ENCODE peak calls at places on chromosomes 2 and 18, in six cellular contexts. T is Calu3, R is MCF 10A, H is left lung, L is BJ, Z is heart left ventricle. V is an unnamed sample.

GRCh38 chr2:201235865-201236811 is 24.2 kb upstream of the CASP8 start:
- DNase-seq in Z (peak), T (peak), L (no peak), R (peak), H (peak), V (peak)

GRCh38 chr18:79872423-79872822 is 74.7 kb downstream of the KCNG2 start:
- DNase-seq in T (no peak), Z (no peak), H (no peak), L (no peak), R (no peak), V (no peak)

GRCh38 chr2:235216901-235217300 is 265.1 kb downstream of the SH3BP4 start:
- DNase-seq in Z (no peak), L (no peak), T (no peak), H (no peak), R (no peak), V (no peak)

GRCh38 chr2:174546519-174547506 is 50.8 kb downstream of the WIPF1 start:
- DNase-seq in L (no peak), H (no peak), R (peak), Z (no peak), T (peak), V (no peak)

GRCh38 chr2:30402441-30403182 is 44.4 kb upstream of the LCLAT1 start:
- DNase-seq in R (no peak), L (no peak), Z (no peak), T (no peak), H (no peak), V (no peak)

GRCh38 chr2:160358051-160358450 is 135.6 kb downstream of the RBMS1 start:
- DNase-seq in H (no peak), L (peak), R (peak), Z (no peak), T (no peak), V (no peak)

GRCh38 chr2:123953848-123954247 is 71.2 kb upstream of the CNTNAP5 start:
- DNase-seq in R (peak), L (no peak), H (no peak), Z (no peak), T (no peak), V (no peak)

GRCh38 chr18:69400976-69401474 is 337 bp downstream of the DOK6 start:
- DNase-seq in R (no peak), L (no peak), Z (peak), H (no peak), T (no peak), V (no peak)

GRCh38 chr2:181203916-181204315 is 223.5 kb downstream of the UBE2E3 start:
- DNase-seq in R (no peak), H (no peak), T (no peak), L (no peak), Z (no peak), V (no peak)

GRCh38 chr2:62856228-62857040 is 150.9 kb downstream of the EHBP1 start:
- DNase-seq in T (no peak), H (no peak), R (no peak), L (no peak), Z (no peak), V (no peak)

GRCh38 chr2:42567806-42568429 is 514 bp upstream of the MTA3 start:
- DNase-seq in R (no peak), Z (peak), L (no peak), T (peak), H (peak), V (no peak)

GRCh38 chr18:46528037-46528436 is 129.0 kb downstream of the LOXHD1 start:
- DNase-seq in H (no peak), T (no peak), R (no peak), Z (no peak), L (no peak), V (no peak)

GRCh38 chr2:120347387-120348010 is 1.6 kb downstream of the INHBB start:
- DNase-seq in T (no peak), R (no peak), Z (no peak), L (no peak), H (no peak), V (no peak)

GRCh38 chr18:10329116-10329515 is 125.3 kb upstream of the APCDD1 start:
- DNase-seq in T (no peak), R (no peak), Z (no peak), L (no peak), H (no peak), V (no peak)

GRCh38 chr2:27990030-27990590 is 99.6 kb downstream of the BABAM2 start:
- DNase-seq in R (no peak), H (no peak), Z (no peak), L (no peak), T (no peak), V (no peak)

GRCh38 chr18:24065942-24066341 is 51.4 kb downstream of the TTC39C start:
- DNase-seq in L (no peak), T (no peak), Z (no peak), H (no peak), R (no peak), V (no peak)

GRCh38 chr2:180573951-180574350 is 406.5 kb upstream of the UBE2E3 start:
- DNase-seq in T (peak), L (peak), Z (no peak), R (peak), H (no peak), V (no peak)

GRCh38 chr18:77055429-77056310 is 76.9 kb downstream of the MBP start:
- DNase-seq in R (no peak), L (no peak), Z (peak), H (peak), T (no peak), V (no peak)

GRCh38 chr2:157936464-157936863 is 60.3 kb upstream of the ACVR1 start:
- DNase-seq in T (no peak), H (no peak), R (peak), Z (no peak), L (no peak), V (no peak)

GRCh38 chr2:62014102-62014501 is 108.6 kb downstream of the COMMD1 start:
- DNase-seq in R (no peak), H (peak), L (peak), Z (peak), T (no peak), V (peak)

GRCh38 chr18:12819330-12819729 is 64.7 kb downstream of the PTPN2 start:
- DNase-seq in R (no peak), L (no peak), H (no peak), Z (no peak), T (no peak), V (no peak)

GRCh38 chr2:169039702-169040101 is 8.6 kb upstream of the ABCB11 start:
- DNase-seq in L (no peak), T (no peak), H (no peak), Z (no peak), R (no peak), V (no peak)

GRCh38 chr2:96241901-96242611 is 23.7 kb downstream of the TMEM127 start:
- DNase-seq in Z (peak), R (peak), L (peak), T (no peak), H (peak), V (peak)

GRCh38 chr2:207970138-207970824 is 55.0 kb downstream of the PLEKHM3 start:
- DNase-seq in L (no peak), T (no peak), Z (no peak), H (no peak), R (no peak), V (no peak)

GRCh38 chr18:76212958-76213357 is 282.1 kb downstream of the ZNF516 start:
- DNase-seq in H (no peak), Z (no peak), R (no peak), T (no peak), L (no peak), V (no peak)

GRCh38 chr2:47336259-47337238 is 66.4 kb upstream of the MSH2 start:
- DNase-seq in R (no peak), H (no peak), T (no peak), L (no peak), Z (no peak), V (no peak)

GRCh38 chr2:31259075-31259474 is 25.1 kb downstream of the EHD3 start:
- DNase-seq in R (no peak), T (no peak), Z (no peak), L (no peak), H (no peak), V (no peak)

GRCh38 chr2:171409436-171409971 is 24.3 kb downstream of the METTL8 start:
- DNase-seq in Z (no peak), T (no peak), L (no peak), R (peak), H (no peak), V (no peak)

GRCh38 chr2:88448248-88448647 is 4.2 kb downstream of the FOXI3 start:
- DNase-seq in Z (no peak), H (no peak), R (no peak), T (no peak), L (no peak), V (no peak)
- TF ChIP-seq CTCF in Z (no peak), H (no peak), R (no peak), T (no peak), L (no peak), V (no peak)

DNA sequence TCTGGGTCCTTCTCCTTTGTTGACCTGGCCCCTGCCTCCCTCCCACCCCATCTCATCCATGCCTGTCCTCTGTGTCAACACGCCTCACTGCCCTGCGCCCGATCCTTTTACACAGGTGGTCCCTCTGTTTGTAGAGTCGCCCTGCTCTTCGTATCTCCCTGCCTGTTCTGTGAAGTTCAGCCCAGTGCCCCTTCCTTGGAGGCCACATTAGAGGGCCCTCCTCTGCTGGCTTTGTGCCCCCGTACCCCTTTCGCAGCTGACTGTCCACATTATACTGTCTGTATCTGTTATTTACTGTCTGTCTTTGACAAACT is 25.5 kb downstream of the ASAP2 start:
- DNase-seq in Z (no peak), T (no peak), H (no peak), R (no peak), L (no peak), V (no peak)
- TF ChIP-seq CTCF in Z (no peak), T (no peak), H (no peak), R (no peak), L (no peak), V (no peak)

DNA sequence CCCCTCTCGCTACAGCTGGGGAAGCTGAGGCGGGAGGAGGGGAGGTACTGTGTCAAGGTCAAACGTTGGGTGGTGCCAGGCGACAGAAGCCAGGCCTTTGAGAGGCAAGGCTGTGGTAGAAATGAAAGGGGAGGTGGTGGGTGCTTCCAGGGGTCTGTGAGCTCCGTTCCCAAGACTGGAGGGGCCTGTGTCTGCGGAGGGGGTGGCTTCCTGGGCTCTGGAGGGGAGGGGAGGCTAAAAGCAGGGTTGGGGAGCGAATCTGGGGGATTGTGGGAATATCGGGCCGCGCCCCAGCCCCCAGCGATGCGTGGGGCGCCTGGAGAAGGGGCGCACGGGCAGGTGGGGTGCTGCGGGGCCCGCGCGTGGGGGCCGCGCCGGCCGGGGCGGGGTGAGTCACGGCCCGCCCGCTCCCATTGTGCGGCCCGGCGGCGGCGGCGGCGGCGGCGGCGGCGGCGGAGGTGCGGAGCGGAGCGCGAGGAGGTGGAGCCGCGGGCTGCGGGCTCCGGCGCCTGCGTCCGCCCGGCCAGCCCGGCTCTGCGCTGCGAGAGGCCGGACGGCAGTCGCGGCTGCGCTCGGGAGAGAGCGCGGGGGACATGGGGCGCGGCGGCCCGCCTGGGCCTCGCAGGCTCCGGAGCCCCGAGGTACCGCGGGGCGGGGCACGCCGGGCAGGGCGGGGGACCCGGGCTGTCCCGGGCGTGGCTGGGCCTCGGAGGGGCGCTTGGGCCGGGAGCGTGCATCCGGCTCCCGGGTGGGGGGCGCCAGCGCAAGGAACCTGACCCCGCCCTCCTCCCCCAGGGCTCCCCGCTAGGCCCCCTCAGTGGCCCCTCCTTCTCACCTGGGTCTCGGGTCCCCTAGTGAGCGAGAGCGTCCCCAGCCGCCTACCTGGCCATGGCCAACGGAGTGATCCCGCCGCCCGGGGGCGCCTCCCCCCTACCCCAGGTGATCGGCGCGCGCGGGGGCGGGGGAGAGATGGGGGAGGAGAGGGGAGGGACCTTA is at the start of gene SLC4A3:
- DNase-seq in L (no peak), Z (no peak), R (peak), H (no peak), T (peak), V (no peak)
- TF ChIP-seq CTCF in L (no peak), Z (no peak), R (no peak), H (no peak), T (peak), V (no peak)

GRCh38 chr2:112829931-112830330 is 6.6 kb downstream of the IL1B start:
- DNase-seq in T (no peak), Z (no peak), R (no peak), L (no peak), H (no peak), V (no peak)

GRCh38 chr2:112830469-112830868 is 6.1 kb downstream of the IL1B start:
- DNase-seq in R (no peak), H (no peak), Z (no peak), L (no peak), T (no peak), V (no peak)

GRCh38 chr2:112831380-112831930 is 5.1 kb downstream of the IL1B start:
- DNase-seq in R (no peak), L (no peak), H (no peak), T (no peak), Z (no peak), V (no peak)

GRCh38 chr2:112827786-112828185 is 8.8 kb downstream of the IL1B start:
- DNase-seq in R (no peak), H (no peak), L (no peak), Z (no peak), T (no peak), V (no peak)

DNA sequence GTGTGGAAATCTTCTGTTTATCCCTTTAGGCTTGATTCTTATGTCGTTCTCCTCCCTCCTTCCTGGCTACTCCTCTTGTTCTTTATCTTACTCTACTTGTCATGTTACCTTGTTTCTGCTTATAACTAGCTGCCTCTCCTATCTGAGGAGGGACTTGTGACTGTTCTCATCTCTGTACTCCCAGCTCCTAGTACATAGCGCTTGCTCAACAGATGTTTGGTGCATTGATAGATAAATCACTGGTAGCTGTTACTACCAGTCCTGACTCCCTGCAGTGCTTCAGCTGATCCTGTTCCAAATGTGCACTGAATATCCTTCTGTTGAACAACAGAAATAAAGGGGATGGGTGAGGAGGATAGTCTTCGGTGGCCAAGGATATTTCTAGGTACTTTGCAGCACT is 7.3 kb downstream of the IL1B start:
- DNase-seq in R (no peak), H (no peak), L (no peak), T (no peak), Z (no peak), V (no peak)
- TF ChIP-seq CTCF in R (no peak), H (no peak), L (no peak), T (no peak), Z (no peak), V (no peak)

V was measured in AG04450.